ENCODE peak calls at places on chromosomes 3 and 15, in five cellular contexts. One of them, this sample, is unnamed.

GRCh38 chr3:13009946-13010315 is 63.3 kb downstream of the IQSEC1 start:
- DNase-seq in choroid plexus epithelial cell: no peak
- DNase-seq in MM.1S: peak; percentile 23
- DNase-seq in GM10248: no peak
- DNase-seq in stomach: no peak
- DNase-seq in this sample: no peak

GRCh38 chr15:48466825-48467224 is 135.6 kb downstream of the DUT start:
- DNase-seq in choroid plexus epithelial cell: no peak
- DNase-seq in MM.1S: no peak
- DNase-seq in GM10248: no peak
- DNase-seq in stomach: no peak
- DNase-seq in this sample: no peak

GRCh38 chr15:38040615-38041014 is 106.2 kb downstream of the TMCO5A start:
- DNase-seq in choroid plexus epithelial cell: no peak
- DNase-seq in MM.1S: no peak
- DNase-seq in GM10248: no peak
- DNase-seq in stomach: no peak
- DNase-seq in this sample: no peak

GRCh38 chr15:82680200-82681102 is 29.2 kb downstream of the AP3B2 start:
- DNase-seq in choroid plexus epithelial cell: no peak
- DNase-seq in MM.1S: peak; percentile 90
- DNase-seq in GM10248: peak; percentile 84
- DNase-seq in stomach: peak; percentile 80
- DNase-seq in this sample: peak; percentile 50

GRCh38 chr3:71168961-71169411 is 414.5 kb downstream of the FOXP1 start:
- DNase-seq in choroid plexus epithelial cell: peak; percentile 45
- DNase-seq in MM.1S: no peak
- DNase-seq in GM10248: no peak
- DNase-seq in stomach: no peak
- DNase-seq in this sample: no peak

GRCh38 chr15:90327313-90327712 is 24.8 kb upstream of the ZNF774 start:
- DNase-seq in choroid plexus epithelial cell: peak; percentile 36
- DNase-seq in MM.1S: no peak
- DNase-seq in GM10248: no peak
- DNase-seq in stomach: no peak
- DNase-seq in this sample: no peak

GRCh38 chr3:159796744-159797143 is 191.9 kb upstream of the IL12A start:
- DNase-seq in choroid plexus epithelial cell: peak; percentile 68
- DNase-seq in MM.1S: no peak
- DNase-seq in GM10248: no peak
- DNase-seq in stomach: no peak
- DNase-seq in this sample: no peak

GRCh38 chr15:28115871-28116270 is 16.8 kb upstream of the OCA2 start:
- DNase-seq in choroid plexus epithelial cell: no peak
- DNase-seq in MM.1S: no peak
- DNase-seq in GM10248: no peak
- DNase-seq in stomach: no peak
- DNase-seq in this sample: no peak

GRCh38 chr3:46861996-46862688 is 1.1 kb downstream of the MYL3 start:
- DNase-seq in choroid plexus epithelial cell: no peak
- DNase-seq in MM.1S: no peak
- DNase-seq in GM10248: no peak
- DNase-seq in stomach: no peak
- DNase-seq in this sample: no peak

GRCh38 chr3:53195602-53196574 is 34.9 kb downstream of the PRKCD start:
- DNase-seq in choroid plexus epithelial cell: peak; percentile 47
- DNase-seq in MM.1S: peak; percentile 72
- DNase-seq in GM10248: peak; percentile 83
- DNase-seq in stomach: peak; percentile 59
- DNase-seq in this sample: peak; percentile 72